ENCODE peak calls at places on chromosomes 1 and 21, in nine cellular contexts. One of them, this sample, is unnamed.
A peak's percentile ranks its signal among the peaks of the same experiment; 100 is the strongest.

GRCh38 chr1:160209656-160210046 is 4.5 kb downstream of the PEA15 start:
- DNase-seq in GM12864: no peak
- DNase-seq in heart left ventricle: peak; percentile 82
- DNase-seq in MM.1S: no peak
- DNase-seq in cardiac muscle cell: peak; percentile 29
- DNase-seq in bronchial epithelial cell: no peak
- DNase-seq in spleen: no peak
- DNase-seq in psoas muscle: peak; percentile 44
- DNase-seq in AG04450: no peak
- DNase-seq in this sample: no peak

GRCh38 chr21:16193758-16194606 is 464.2 kb downstream of the USP25 start:
- DNase-seq in heart left ventricle: peak; percentile 67
- DNase-seq in cardiac muscle cell: peak; percentile 87
- DNase-seq in GM12864: no peak
- DNase-seq in psoas muscle: peak; percentile 42
- DNase-seq in AG04450: peak; percentile 60
- DNase-seq in bronchial epithelial cell: peak; percentile 88
- DNase-seq in MM.1S: peak; percentile 82
- DNase-seq in spleen: no peak
- DNase-seq in this sample: peak; percentile 64

GRCh38 chr1:15541231-15541792 is 14.7 kb downstream of the DNAJC16 start:
- DNase-seq in bronchial epithelial cell: no peak
- DNase-seq in spleen: no peak
- DNase-seq in psoas muscle: no peak
- DNase-seq in cardiac muscle cell: no peak
- DNase-seq in MM.1S: no peak
- DNase-seq in heart left ventricle: no peak
- DNase-seq in GM12864: no peak
- DNase-seq in AG04450: no peak
- DNase-seq in this sample: no peak

GRCh38 chr1:7896994-7897393 is 43.6 kb downstream of the TNFRSF9 start:
- DNase-seq in MM.1S: no peak
- DNase-seq in AG04450: no peak
- DNase-seq in bronchial epithelial cell: peak; percentile 40
- DNase-seq in heart left ventricle: no peak
- DNase-seq in spleen: no peak
- DNase-seq in cardiac muscle cell: no peak
- DNase-seq in GM12864: no peak
- DNase-seq in psoas muscle: no peak
- DNase-seq in this sample: no peak

GRCh38 chr1:192805832-192806323 is 3.0 kb upstream of the RGS2 start:
- DNase-seq in bronchial epithelial cell: peak; percentile 97
- DNase-seq in MM.1S: peak; percentile 69
- DNase-seq in AG04450: peak; percentile 77
- DNase-seq in spleen: no peak
- DNase-seq in cardiac muscle cell: peak; percentile 96
- DNase-seq in heart left ventricle: no peak
- DNase-seq in psoas muscle: no peak
- DNase-seq in GM12864: no peak
- DNase-seq in this sample: peak; percentile 83

GRCh38 chr1:29711582-29712274 is 475.4 kb downstream of the PTPRU start:
- DNase-seq in bronchial epithelial cell: peak; percentile 61
- DNase-seq in heart left ventricle: no peak
- DNase-seq in MM.1S: no peak
- DNase-seq in spleen: no peak
- DNase-seq in AG04450: no peak
- DNase-seq in psoas muscle: no peak
- DNase-seq in cardiac muscle cell: peak; percentile 75
- DNase-seq in GM12864: no peak
- DNase-seq in this sample: peak; percentile 83

GRCh38 chr1:6279721-6280383 is 19.0 kb upstream of the GPR153 start:
- DNase-seq in cardiac muscle cell: no peak
- DNase-seq in spleen: no peak
- DNase-seq in AG04450: no peak
- DNase-seq in bronchial epithelial cell: no peak
- DNase-seq in psoas muscle: no peak
- DNase-seq in MM.1S: no peak
- DNase-seq in GM12864: no peak
- DNase-seq in heart left ventricle: no peak
- DNase-seq in this sample: no peak

GRCh38 chr1:10561497-10561896 is 86.7 kb downstream of the PEX14 start:
- DNase-seq in GM12864: no peak
- DNase-seq in AG04450: no peak
- DNase-seq in MM.1S: no peak
- DNase-seq in cardiac muscle cell: peak; percentile 45
- DNase-seq in psoas muscle: no peak
- DNase-seq in heart left ventricle: no peak
- DNase-seq in spleen: no peak
- DNase-seq in bronchial epithelial cell: peak; percentile 87
- DNase-seq in this sample: peak; percentile 30

GRCh38 chr1:145985502-145986439 is 10.6 kb downstream of the TXNIP start:
- DNase-seq in psoas muscle: peak; percentile 78
- DNase-seq in AG04450: no peak
- DNase-seq in cardiac muscle cell: peak; percentile 76
- DNase-seq in bronchial epithelial cell: peak; percentile 77
- DNase-seq in GM12864: no peak
- DNase-seq in spleen: no peak
- DNase-seq in MM.1S: no peak
- DNase-seq in heart left ventricle: peak; percentile 81
- DNase-seq in this sample: peak; percentile 88

GRCh38 chr1:27154991-27155781 is at the start of gene SLC9A1:
- DNase-seq in GM12864: peak; percentile 68
- DNase-seq in cardiac muscle cell: peak; percentile 96
- DNase-seq in psoas muscle: peak; percentile 93
- DNase-seq in bronchial epithelial cell: peak; percentile 98
- DNase-seq in MM.1S: peak; percentile 92
- DNase-seq in heart left ventricle: peak; percentile 95
- DNase-seq in AG04450: peak; percentile 89
- DNase-seq in spleen: peak; percentile 99
- DNase-seq in this sample: peak; percentile 92

GRCh38 chr1:56129837-56130236 is 449.5 kb downstream of the PLPP3 start:
- DNase-seq in cardiac muscle cell: no peak
- DNase-seq in spleen: no peak
- DNase-seq in AG04450: no peak
- DNase-seq in heart left ventricle: no peak
- DNase-seq in psoas muscle: no peak
- DNase-seq in GM12864: no peak
- DNase-seq in bronchial epithelial cell: no peak
- DNase-seq in MM.1S: no peak
- DNase-seq in this sample: no peak

DNA sequence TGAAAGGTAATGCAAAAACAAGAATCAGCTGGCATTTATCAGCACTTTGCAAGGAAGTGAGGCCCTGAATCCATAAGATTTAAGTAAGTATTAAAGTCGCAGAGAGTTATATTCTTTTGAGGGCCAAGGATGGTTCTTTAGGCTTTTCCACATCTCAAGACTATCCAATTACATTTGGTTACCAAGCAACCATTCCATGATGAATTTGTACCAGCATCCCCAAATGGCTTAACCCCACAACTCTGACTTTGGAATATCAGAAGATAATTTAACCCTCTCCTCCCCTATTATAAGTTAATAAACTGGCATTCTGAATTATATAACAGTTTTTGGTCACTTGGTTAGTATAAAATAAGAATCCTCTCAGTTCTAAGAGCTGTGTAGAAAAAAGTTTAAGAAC is 2.8 kb downstream of the PHTF1 start:
- DNase-seq in bronchial epithelial cell: no peak
- DNase-seq in psoas muscle: no peak
- DNase-seq in spleen: no peak
- DNase-seq in GM12864: no peak
- DNase-seq in cardiac muscle cell: no peak
- DNase-seq in heart left ventricle: no peak
- DNase-seq in AG04450: no peak
- DNase-seq in MM.1S: no peak
- DNase-seq in this sample: no peak
- H3K4me3 ChIP-seq in bronchial epithelial cell: no peak overlapping the region
- H3K4me3 ChIP-seq in psoas muscle: no peak overlapping the region
- H3K4me3 ChIP-seq in spleen: no peak overlapping the region
- H3K4me3 ChIP-seq in GM12864: no peak overlapping the region
- H3K4me3 ChIP-seq in cardiac muscle cell: no peak overlapping the region
- H3K4me3 ChIP-seq in heart left ventricle: no peak overlapping the region
- H3K4me3 ChIP-seq in AG04450: no peak overlapping the region
- H3K4me3 ChIP-seq in MM.1S: no peak overlapping the region
- H3K4me3 ChIP-seq in this sample: no peak overlapping the region

DNA sequence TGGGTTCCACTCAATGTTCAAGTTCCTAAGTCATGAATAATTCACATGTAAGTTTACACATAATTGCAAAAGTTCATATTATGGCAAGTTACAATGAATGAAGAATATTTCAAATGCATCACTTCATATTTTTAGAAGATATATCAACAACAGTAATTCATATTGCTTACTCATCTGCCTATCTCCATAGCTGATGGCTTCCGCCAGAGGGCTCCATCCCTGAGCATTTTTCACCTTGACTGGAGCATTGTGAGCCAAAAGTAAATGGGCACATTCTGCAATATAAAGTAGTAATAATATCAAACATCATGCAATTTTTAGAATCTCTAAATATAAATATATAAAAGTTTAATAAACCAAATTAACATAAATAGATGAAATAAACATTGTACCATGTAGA is 29.8 kb downstream of the ANKRD13C start:
- DNase-seq in psoas muscle: no peak
- DNase-seq in GM12864: no peak
- DNase-seq in MM.1S: no peak
- DNase-seq in AG04450: no peak
- DNase-seq in cardiac muscle cell: no peak
- DNase-seq in spleen: no peak
- DNase-seq in heart left ventricle: no peak
- DNase-seq in bronchial epithelial cell: no peak
- DNase-seq in this sample: no peak
- TF ChIP-seq CTCF in psoas muscle: no peak
- TF ChIP-seq CTCF in GM12864: no peak
- TF ChIP-seq CTCF in MM.1S: peak; percentile 35
- TF ChIP-seq CTCF in AG04450: no peak
- TF ChIP-seq CTCF in cardiac muscle cell: no peak
- TF ChIP-seq CTCF in spleen: no peak
- TF ChIP-seq CTCF in heart left ventricle: no peak
- TF ChIP-seq CTCF in bronchial epithelial cell: no peak
- TF ChIP-seq CTCF in this sample: no peak

DNA sequence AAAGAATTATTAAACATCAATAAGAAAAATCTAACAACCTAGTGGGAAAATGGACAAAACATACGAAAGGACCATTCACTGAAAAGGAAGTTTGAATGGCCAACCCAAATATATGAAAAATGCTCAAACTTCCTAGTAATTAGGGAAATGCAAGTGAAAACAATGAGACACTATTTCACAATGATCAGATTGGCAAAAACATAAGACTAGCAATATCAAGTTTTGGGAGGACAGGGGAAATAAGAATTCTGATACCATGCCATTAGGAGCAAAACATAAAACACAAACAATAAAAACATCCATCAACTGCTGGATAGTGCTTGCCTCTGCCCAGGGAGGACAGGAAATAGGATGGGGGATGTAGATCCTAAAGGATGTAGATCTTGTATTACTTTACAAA is 14.3 kb downstream of the XCL2 start:
- DNase-seq in bronchial epithelial cell: no peak
- DNase-seq in spleen: no peak
- DNase-seq in MM.1S: no peak
- DNase-seq in cardiac muscle cell: peak; percentile 22
- DNase-seq in heart left ventricle: no peak
- DNase-seq in psoas muscle: no peak
- DNase-seq in AG04450: no peak
- DNase-seq in GM12864: no peak
- DNase-seq in this sample: no peak
- H3K4me3 ChIP-seq in bronchial epithelial cell: no peak overlapping the region
- H3K4me3 ChIP-seq in spleen: no peak overlapping the region
- H3K4me3 ChIP-seq in MM.1S: no peak overlapping the region
- H3K4me3 ChIP-seq in cardiac muscle cell: no peak overlapping the region
- H3K4me3 ChIP-seq in heart left ventricle: no peak overlapping the region
- H3K4me3 ChIP-seq in psoas muscle: no peak overlapping the region
- H3K4me3 ChIP-seq in AG04450: no peak overlapping the region
- H3K4me3 ChIP-seq in GM12864: no peak overlapping the region
- H3K4me3 ChIP-seq in this sample: no peak overlapping the region

GRCh38 chr1:201385299-201385891 is 7.9 kb upstream of the TNNT2 start:
- DNase-seq in spleen: no peak
- DNase-seq in heart left ventricle: peak; percentile 42
- DNase-seq in psoas muscle: peak; percentile 57
- DNase-seq in MM.1S: peak; percentile 58
- DNase-seq in AG04450: no peak
- DNase-seq in bronchial epithelial cell: peak; percentile 55
- DNase-seq in cardiac muscle cell: peak; percentile 41
- DNase-seq in GM12864: no peak
- DNase-seq in this sample: no peak
- TF ChIP-seq CTCF in spleen: peak; percentile 28
- TF ChIP-seq CTCF in heart left ventricle: peak; percentile 70
- TF ChIP-seq CTCF in psoas muscle: peak; percentile 70
- TF ChIP-seq CTCF in MM.1S: peak; percentile 95
- TF ChIP-seq CTCF in AG04450: peak; percentile 77
- TF ChIP-seq CTCF in bronchial epithelial cell: peak; percentile 92
- TF ChIP-seq CTCF in cardiac muscle cell: peak; percentile 92
- TF ChIP-seq CTCF in GM12864: peak; percentile 97
- TF ChIP-seq CTCF in this sample: peak; percentile 98

GRCh38 chr1:169585184-169585583 is 1.1 kb downstream of the F5 start:
- DNase-seq in GM12864: no peak
- DNase-seq in heart left ventricle: no peak
- DNase-seq in MM.1S: no peak
- DNase-seq in psoas muscle: no peak
- DNase-seq in bronchial epithelial cell: peak; percentile 29
- DNase-seq in spleen: no peak
- DNase-seq in AG04450: no peak
- DNase-seq in cardiac muscle cell: no peak
- DNase-seq in this sample: no peak
- H3K4me3 ChIP-seq in GM12864: no peak overlapping the region
- H3K4me3 ChIP-seq in heart left ventricle: peak overlapping the region; percentile 61
- H3K4me3 ChIP-seq in MM.1S: no peak overlapping the region
- H3K4me3 ChIP-seq in psoas muscle: no peak overlapping the region
- H3K4me3 ChIP-seq in bronchial epithelial cell: no peak overlapping the region
- H3K4me3 ChIP-seq in spleen: no peak overlapping the region
- H3K4me3 ChIP-seq in AG04450: no peak overlapping the region
- H3K4me3 ChIP-seq in cardiac muscle cell: no peak overlapping the region
- H3K4me3 ChIP-seq in this sample: no peak overlapping the region

GRCh38 chr21:22209304-22209700 is 1211.1 kb downstream of the NCAM2 start:
- DNase-seq in cardiac muscle cell: no peak
- DNase-seq in GM12864: no peak
- DNase-seq in spleen: no peak
- DNase-seq in AG04450: no peak
- DNase-seq in psoas muscle: no peak
- DNase-seq in heart left ventricle: no peak
- DNase-seq in MM.1S: no peak
- DNase-seq in bronchial epithelial cell: no peak
- DNase-seq in this sample: no peak
- TF ChIP-seq CTCF in cardiac muscle cell: no peak
- TF ChIP-seq CTCF in GM12864: no peak
- TF ChIP-seq CTCF in spleen: no peak
- TF ChIP-seq CTCF in AG04450: no peak
- TF ChIP-seq CTCF in psoas muscle: no peak
- TF ChIP-seq CTCF in heart left ventricle: no peak
- TF ChIP-seq CTCF in MM.1S: no peak
- TF ChIP-seq CTCF in bronchial epithelial cell: no peak
- TF ChIP-seq CTCF in this sample: no peak

This sample was measured in epithelial cell of proximal tubule.